ENCODE peak calls at places on chromosomes 16 and 17, in nine cellular contexts. F is GM06990, E is pancreas, O is gastrocnemius medialis, R is heart left ventricle, P is GM23338, W is stomach, D is Peyer's patch, Z is left ventricle myocardium inferior. V is an unnamed sample.
A peak's percentile ranks its signal among the peaks of the same experiment; 100 is the strongest.

GRCh38 chr17:3972281-3972731 is 8.1 kb upstream of the ATP2A3 start:
- DNase-seq in E (peak; percentile 38), F (peak; percentile 37), P (no peak), W (no peak), O (no peak), R (no peak), Z (no peak), D (peak; percentile 69), V (no peak)

GRCh38 chr17:75565618-75566017 is 22.0 kb upstream of the MYO15B start:
- DNase-seq in E (no peak), Z (no peak), W (no peak), F (no peak), D (no peak), P (no peak), O (no peak), R (no peak), V (no peak)

GRCh38 chr16:49528564-49529150 is 155.1 kb downstream of the C16orf78 start:
- DNase-seq in Z (no peak), W (no peak), E (no peak), R (no peak), D (no peak), F (no peak), P (no peak), O (no peak), V (no peak)

GRCh38 chr16:89823087-89823823 is 5.0 kb upstream of the SPIRE2 start:
- DNase-seq in W (no peak), R (no peak), E (no peak), P (peak; percentile 61), O (no peak), Z (no peak), D (no peak), F (no peak), V (no peak)

GRCh38 chr17:10183931-10184930 is 14.2 kb downstream of the GAS7 start:
- DNase-seq in O (no peak), W (no peak), E (no peak), P (peak; percentile 74), R (no peak), F (no peak), D (no peak), Z (no peak), V (no peak)

GRCh38 chr16:17470002-17470870 is 524 bp downstream of the XYLT1 start:
- DNase-seq in E (peak; percentile 71), P (no peak), Z (no peak), R (peak; percentile 19), O (no peak), F (peak; percentile 29), D (peak; percentile 64), W (no peak), V (no peak)

GRCh38 chr17:18093616-18094408 is 6.1 kb downstream of the DRG2 start:
- DNase-seq in Z (peak; percentile 74), W (no peak), P (peak; percentile 75), O (peak; percentile 75), D (no peak), R (peak; percentile 45), F (no peak), E (no peak), V (no peak)

GRCh38 chr16:10895053-10895946 is 18.3 kb downstream of the CIITA start:
- DNase-seq in P (peak; percentile 89), Z (peak; percentile 54), O (no peak), D (peak; percentile 68), R (no peak), E (no peak), W (no peak), F (no peak), V (no peak)

GRCh38 chr17:40417258-40417608 is 463 bp downstream of the TOP2A start:
- DNase-seq in Z (no peak), E (no peak), F (no peak), D (peak; percentile 48), P (peak; percentile 60), R (no peak), O (no peak), W (no peak), V (no peak)

GRCh38 chr17:83082435-83082834 is 3.0 kb downstream of the METRNL start:
- DNase-seq in Z (no peak), D (no peak), W (no peak), O (no peak), E (no peak), F (no peak), R (no peak), P (no peak), V (no peak)

GRCh38 chr17:83080641-83081560 is 1.5 kb downstream of the METRNL start:
- DNase-seq in E (no peak), P (peak; percentile 38), W (peak; percentile 45), Z (no peak), D (peak; percentile 77), R (no peak), O (no peak), F (peak; percentile 67), V (no peak)

GRCh38 chr17:83082899-83083367 is 3.5 kb downstream of the METRNL start:
- DNase-seq in Z (no peak), F (no peak), E (no peak), R (no peak), P (no peak), W (no peak), O (no peak), D (no peak), V (no peak)

GRCh38 chr17:83079766-83080616 is 582 bp downstream of the METRNL start:
- DNase-seq in W (no peak), E (no peak), F (no peak), O (no peak), R (no peak), D (no peak), P (no peak), Z (no peak), V (no peak)

GRCh38 chr17:83081561-83082201 is 2.3 kb downstream of the METRNL start:
- DNase-seq in E (no peak), Z (no peak), O (peak; percentile 54), W (peak; percentile 49), F (no peak), D (peak; percentile 92), P (no peak), R (no peak), V (no peak)
- H3K4me3 ChIP-seq in E (peak overlapping the region; percentile 66), Z (peak overlapping the region; percentile 88), O (peak overlapping the region; percentile 62), W (peak overlapping the region; percentile 86), F (no peak overlapping the region), D (peak overlapping the region; percentile 75), P (peak overlapping the region; percentile 59), R (peak overlapping the region; percentile 63), V (peak overlapping the region; percentile 69)

DNA sequence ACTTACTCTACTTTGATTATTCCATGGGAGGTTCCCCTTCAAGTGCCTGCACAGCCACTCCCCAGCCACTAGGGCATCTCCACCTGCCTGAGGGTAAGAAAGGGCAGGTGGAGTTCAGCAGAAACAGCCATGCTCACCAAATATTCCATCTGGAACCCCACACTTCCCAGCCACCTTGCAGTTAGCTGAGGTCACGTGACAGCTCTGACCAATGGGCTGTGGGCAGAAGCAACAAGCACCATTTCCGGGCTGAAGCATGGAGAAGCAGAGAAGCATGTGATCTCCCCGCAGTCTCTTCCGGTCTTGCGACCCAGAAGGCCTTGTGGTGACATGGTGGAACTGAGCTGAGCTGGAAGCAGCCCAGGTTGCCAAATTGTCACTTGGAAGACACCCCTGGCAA is 108.6 kb downstream of the CCT6B start:
- DNase-seq in P (peak; percentile 53), E (no peak), Z (no peak), F (no peak), W (no peak), O (no peak), R (no peak), D (no peak), V (no peak)
- TF ChIP-seq CTCF in P (peak; percentile 55), E (no peak), Z (no peak), F (peak; percentile 22), W (no peak), O (no peak), R (no peak), D (no peak), V (no peak)

GRCh38 chr16:1330931-1331711 is 2.3 kb upstream of the BAIAP3 start:
- DNase-seq in E (no peak), Z (no peak), R (no peak), D (no peak), P (no peak), O (no peak), F (no peak), W (no peak), V (no peak)
- H3K27me3 ChIP-seq in E (peaks cover 4% of the 10 kb centered on the region), Z (peaks cover 54% of the 10 kb centered on the region), R (peaks cover 39% of the 10 kb centered on the region), D (no peaks in the 10 kb centered on the region), P (peaks cover 36% of the 10 kb centered on the region), O (peaks cover 52% of the 10 kb centered on the region), F (no peaks in the 10 kb centered on the region), W (peaks cover 63% of the 10 kb centered on the region), V (peaks cover 31% of the 10 kb centered on the region)

GRCh38 chr17:8110456-8110804 is 7.9 kb downstream of the ALOXE3 start:
- DNase-seq in O (no peak), P (no peak), Z (no peak), D (no peak), E (no peak), W (no peak), R (no peak), F (no peak), V (no peak)

GRCh38 chr17:8105957-8106398 is 12.3 kb downstream of the ALOXE3 start:
- DNase-seq in E (no peak), Z (no peak), P (no peak), W (no peak), D (no peak), O (no peak), R (no peak), F (no peak), V (no peak)

GRCh38 chr17:8110907-8111306 is 7.4 kb downstream of the ALOXE3 start:
- DNase-seq in E (no peak), Z (no peak), D (no peak), P (no peak), O (no peak), F (no peak), R (no peak), W (no peak), V (no peak)

GRCh38 chr17:8109669-8110455 is 8.5 kb downstream of the ALOXE3 start:
- DNase-seq in O (no peak), Z (peak; percentile 45), E (peak; percentile 94), P (peak; percentile 91), R (peak; percentile 19), D (peak; percentile 89), F (peak; percentile 67), W (peak; percentile 85), V (no peak)

GRCh38 chr17:8108972-8109668 is 9.2 kb downstream of the ALOXE3 start:
- DNase-seq in P (peak; percentile 24), W (no peak), F (no peak), D (no peak), Z (no peak), R (no peak), O (no peak), E (no peak), V (no peak)
- H3K4me3 ChIP-seq in P (peak overlapping the region; percentile 81), W (no peak overlapping the region), F (no peak overlapping the region), D (no peak overlapping the region), Z (no peak overlapping the region), R (no peak overlapping the region), O (no peak overlapping the region), E (no peak overlapping the region), V (no peak overlapping the region)

DNA sequence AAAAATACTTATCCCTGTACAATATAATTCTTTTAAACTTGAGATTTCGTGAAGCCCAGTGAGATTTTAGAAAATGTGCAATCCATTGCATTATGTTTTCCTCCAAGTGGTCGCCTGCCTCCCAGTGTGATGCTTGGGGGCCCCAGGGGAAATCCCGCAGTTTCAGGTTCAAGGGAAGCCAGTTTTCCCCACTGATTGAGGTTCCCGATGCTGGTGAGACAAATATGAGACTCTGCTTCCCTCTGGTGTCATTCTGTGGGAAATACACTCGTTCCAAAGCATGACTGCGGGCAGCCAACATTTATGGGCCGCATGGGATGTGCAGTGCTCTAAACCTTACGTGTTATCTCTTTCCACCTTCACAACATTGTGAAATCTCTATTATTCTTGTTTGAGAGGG is 200.8 kb downstream of the PRKCB start:
- DNase-seq in P (peak; percentile 84), O (no peak), Z (no peak), F (no peak), R (peak; percentile 13), D (peak; percentile 62), W (peak; percentile 28), E (no peak), V (no peak)
- TF ChIP-seq CTCF in P (peak; percentile 68), O (no peak), Z (peak; percentile 72), F (peak; percentile 59), R (peak; percentile 52), D (peak; percentile 20), W (no peak), E (peak; percentile 42), V (peak; percentile 73)